ENCODE peak calls at places on chromosomes 4 and X, in five cellular contexts. E is AG10803, F is dorsolateral prefrontal cortex, A is HCT116, T is fibroblast of lung. O is an unnamed sample.

GRCh38 chrX:152445926-152446325 is 5.2 kb downstream of the GABRA3 start:
- DNase-seq in E (no peak), F (no peak), A (no peak), T (peak; percentile 72), O (no peak)

GRCh38 chr4:25535701-25536473 is 119.8 kb upstream of the SLC34A2 start:
- DNase-seq in E (no peak), F (no peak), A (no peak), T (no peak), O (no peak)

GRCh38 chrX:131626681-131627296 is 82.9 kb downstream of the OR13H1 start:
- DNase-seq in E (no peak), F (no peak), A (peak; percentile 1), T (peak; percentile 13), O (peak; percentile 23)

GRCh38 chr4:114780205-114780604 is 181.6 kb downstream of the UGT8 start:
- DNase-seq in E (peak; percentile 1), F (no peak), A (peak; percentile 24), T (peak; percentile 23), O (peak; percentile 1)

GRCh38 chr4:58357947-58358346 is 1247.8 kb upstream of the IGFBP7 start:
- DNase-seq in E (no peak), F (no peak), A (no peak), T (no peak), O (no peak)

GRCh38 chrX:3939967-3940610 is 226.6 kb upstream of the PRKX start:
- DNase-seq in E (peak; percentile 5), F (no peak), A (peak; percentile 15), T (peak; percentile 6), O (peak; percentile 12)

GRCh38 chrX:72299891-72300630 is 5.7 kb downstream of the CITED1 start:
- DNase-seq in E (no peak), F (no peak), A (no peak), T (no peak), O (no peak)

GRCh38 chrX:100635989-100636320 is 651 bp downstream of the TSPAN6 start:
- DNase-seq in E (no peak), F (no peak), A (no peak), T (no peak), O (no peak)

GRCh38 chr4:155802573-155802972 is 43.8 kb downstream of the GUCY1B1 start:
- DNase-seq in E (no peak), F (no peak), A (no peak), T (peak; percentile 51), O (no peak)

GRCh38 chr4:146407669-146408084 is 114.1 kb downstream of the SLC10A7 start:
- DNase-seq in E (no peak), F (no peak), A (no peak), T (peak; percentile 36), O (peak; percentile 57)

GRCh38 chrX:129782706-129783105 is 3.0 kb downstream of the SASH3 start:
- DNase-seq in E (no peak), F (no peak), A (no peak), T (no peak), O (no peak)

GRCh38 chr4:81776794-81777193 is 305.1 kb upstream of the RASGEF1B start:
- DNase-seq in E (no peak), F (no peak), A (no peak), T (no peak), O (no peak)

GRCh38 chr4:7752649-7753048 is 187.0 kb downstream of the AFAP1 start:
- DNase-seq in E (no peak), F (no peak), A (no peak), T (peak; percentile 17), O (no peak)

GRCh38 chr4:165784672-165785071 is 88.4 kb upstream of the TLL1 start:
- DNase-seq in E (no peak), F (no peak), A (no peak), T (no peak), O (no peak)

GRCh38 chr4:176753049-176753448 is 39.7 kb downstream of the VEGFC start:
- DNase-seq in E (peak; percentile 98), F (no peak), A (no peak), T (peak; percentile 92), O (peak; percentile 97)

GRCh38 chrX:125627676-125628075 is 308.0 kb downstream of the TEX13C start:
- DNase-seq in E (no peak), F (no peak), A (no peak), T (no peak), O (no peak)

GRCh38 chrX:118655561-118656246 is 71.7 kb upstream of the IL13RA1 start:
- DNase-seq in E (peak; percentile 57), F (no peak), A (no peak), T (peak; percentile 59), O (peak; percentile 55)

GRCh38 chr4:155207534-155208257 is 740 bp upstream of the NPY2R start:
- DNase-seq in E (no peak), F (no peak), A (no peak), T (peak; percentile 4), O (peak; percentile 3)

GRCh38 chrX:103847174-103847870 is 15.3 kb upstream of the RAB9B start:
- DNase-seq in E (peak; percentile 44), F (no peak), A (no peak), T (peak; percentile 73), O (peak; percentile 13)

GRCh38 chr4:146255463-146255862 is 41.1 kb downstream of the REELD1 start:
- DNase-seq in E (peak; percentile 68), F (no peak), A (no peak), T (peak; percentile 84), O (peak; percentile 43)

GRCh38 chrX:23959781-23960180 is 52.0 kb downstream of the CXorf58 start:
- DNase-seq in E (no peak), F (no peak), A (no peak), T (no peak), O (no peak)

GRCh38 chr4:12304912-12305311 is 876.2 kb upstream of the HS3ST1 start:
- DNase-seq in E (no peak), F (no peak), A (no peak), T (no peak), O (no peak)

GRCh38 chrX:150508461-150509367 is 59.7 kb upstream of the MTM1 start:
- DNase-seq in E (peak; percentile 42), F (peak; percentile 73), A (no peak), T (peak; percentile 21), O (no peak)

GRCh38 chrX:13367950-13368349 is 48.1 kb upstream of the ATXN3L start:
- DNase-seq in E (no peak), F (no peak), A (no peak), T (peak; percentile 79), O (no peak)

GRCh38 chr4:81506731-81507130 is 35.0 kb upstream of the RASGEF1B start:
- DNase-seq in E (no peak), F (no peak), A (no peak), T (no peak), O (no peak)

GRCh38 chr4:175971393-175972179 is 94.1 kb upstream of the WDR17 start:
- DNase-seq in E (no peak), F (no peak), A (no peak), T (peak; percentile 47), O (peak; percentile 12)

GRCh38 chr4:74096265-74096980 is 2.6 kb downstream of the CXCL2 start:
- DNase-seq in E (no peak), F (no peak), A (no peak), T (no peak), O (no peak)

GRCh38 chr4:108030332-108030731 is 40.6 kb downstream of the HADH start:
- DNase-seq in E (peak; percentile 79), F (no peak), A (peak; percentile 16), T (peak; percentile 64), O (peak; percentile 88)

GRCh38 chrX:32155044-32155638 is 1056.2 kb downstream of the DMD start:
- DNase-seq in E (no peak), F (no peak), A (no peak), T (no peak), O (no peak)

GRCh38 chr4:183422962-183423653 is 21.3 kb upstream of the CDKN2AIP start:
- DNase-seq in E (peak; percentile 72), F (no peak), A (no peak), T (peak; percentile 73), O (no peak)

GRCh38 chrX:148371251-148371650 is 129.2 kb upstream of the AFF2 start:
- DNase-seq in E (no peak), F (no peak), A (no peak), T (no peak), O (no peak)

GRCh38 chr4:101977096-101977495 is 186.6 kb downstream of the BANK1 start:
- DNase-seq in E (peak; percentile 99), F (no peak), A (peak; percentile 92), T (peak; percentile 98), O (peak; percentile 83)

GRCh38 chr4:37993806-37994205 is 33.6 kb downstream of the PTTG2 start:
- DNase-seq in E (no peak), F (no peak), A (no peak), T (no peak), O (no peak)

DNA sequence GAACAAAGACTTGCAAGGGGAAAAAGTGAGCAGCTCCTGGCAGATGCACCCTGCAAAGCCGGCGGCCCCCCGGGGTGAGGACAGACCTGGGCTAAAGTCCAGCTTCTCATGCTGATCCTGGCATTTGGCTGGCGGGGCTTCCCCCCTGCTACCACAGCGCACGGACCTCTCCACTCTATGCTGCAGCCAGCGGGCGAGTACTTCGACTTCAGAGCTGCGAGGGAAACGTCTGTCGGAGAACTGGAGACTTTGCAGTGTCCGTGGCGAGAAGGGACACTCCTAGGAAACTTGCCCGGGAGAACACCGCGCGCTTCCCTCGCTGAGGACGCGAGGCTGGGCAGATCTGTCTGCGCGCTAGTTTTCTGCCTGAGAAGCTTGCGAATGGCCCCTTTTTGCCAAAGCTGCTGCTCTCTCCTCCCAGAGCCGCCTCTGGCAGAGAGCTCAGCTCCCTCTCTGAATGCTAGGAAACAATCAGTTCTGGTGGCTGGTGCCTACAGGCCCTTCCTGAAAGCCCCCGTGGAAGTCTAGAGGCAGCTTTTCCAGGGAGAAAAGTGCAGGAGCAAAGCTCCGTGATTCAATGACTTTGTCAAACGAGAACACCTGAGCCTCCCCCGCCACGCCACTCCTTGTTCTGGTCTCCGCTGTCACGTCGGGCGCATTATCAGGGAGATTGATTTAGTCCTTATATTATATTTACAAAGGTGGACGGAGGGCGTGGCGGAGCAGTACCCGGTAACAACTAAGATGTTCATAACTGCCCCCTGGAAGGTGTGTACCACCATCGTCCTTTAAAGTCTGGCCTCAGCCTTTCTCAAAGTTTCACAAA is 284.0 kb downstream of the PACRGL start:
- DNase-seq in E (no peak), F (no peak), A (no peak), T (no peak), O (no peak)
- TF ChIP-seq CTCF in E (no peak), F (no peak), A (no peak), T (no peak), O (no peak)

DNA sequence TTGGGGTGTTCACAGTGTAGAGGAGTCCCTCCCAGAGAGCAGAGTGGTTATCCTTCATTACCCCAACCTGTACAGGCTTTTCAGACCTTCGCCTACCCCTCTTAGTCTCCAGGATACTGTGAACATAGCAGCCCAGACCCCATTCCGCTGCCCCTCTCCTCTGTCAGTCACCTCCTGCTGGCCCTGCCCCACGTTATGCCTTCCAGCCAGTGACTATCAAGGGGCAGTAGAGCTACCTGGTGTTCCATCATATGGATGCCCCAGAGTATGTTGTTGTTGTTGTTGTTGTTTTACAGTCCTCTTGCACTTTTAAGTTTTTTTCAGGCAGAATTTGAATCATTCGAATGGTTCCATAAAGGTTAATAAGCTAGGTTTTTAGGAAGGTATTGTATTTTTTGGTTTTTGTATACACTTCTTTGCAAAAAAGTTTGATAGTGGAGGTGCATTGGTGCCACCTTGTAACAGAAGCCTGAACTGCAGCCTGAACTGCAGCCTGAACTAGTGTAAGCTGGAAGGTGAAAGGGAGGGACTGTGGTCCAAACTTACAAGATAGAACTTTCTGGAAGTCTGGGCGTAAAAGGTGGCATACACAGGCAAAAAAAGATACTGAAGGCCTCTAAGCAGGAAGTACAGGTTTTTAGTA is 101.4 kb upstream of the RAB40AL start:
- DNase-seq in E (peak; percentile 28), F (no peak), A (no peak), T (no peak), O (peak; percentile 10)
- TF ChIP-seq CTCF in E (peak; percentile 67), F (peak; percentile 21), A (peak; percentile 15), T (peak; percentile 61), O (peak; percentile 57)

GRCh38 chrX:15465896-15466651 is 27.1 kb downstream of the PIR start:
- DNase-seq in E (peak; percentile 42), F (no peak), A (no peak), T (no peak), O (peak; percentile 9)
- TF ChIP-seq CTCF in E (no peak), F (no peak), A (no peak), T (peak; percentile 20), O (no peak)

GRCh38 chrX:50680990-50681389 is 133.0 kb downstream of the SHROOM4 start:
- DNase-seq in E (no peak), F (no peak), A (no peak), T (no peak), O (no peak)
- TF ChIP-seq CTCF in E (peak; percentile 26), F (peak; percentile 48), A (no peak), T (peak; percentile 22), O (no peak)